ENCODE peak calls at places on chromosomes 11 and 22, in four cellular contexts. K, H, A and C are unnamed samples.

GRCh38 chr11:68255526-68255925 is 16.2 kb downstream of the C11orf24 start:
- DNase-seq in A (no peak), H (no peak), K (no peak), C (no peak)

GRCh38 chr11:35259529-35259928 is 120.6 kb downstream of the CD44 start:
- DNase-seq in H (no peak), A (no peak), K (no peak), C (no peak)

GRCh38 chr11:59285716-59286260 is 72.9 kb upstream of the OR5AN1 start:
- DNase-seq in H (no peak), A (no peak), K (no peak), C (peak; percentile 11)

GRCh38 chr11:129813216-129813791 is 2.3 kb upstream of the TMEM45B start:
- DNase-seq in K (no peak), H (no peak), A (no peak), C (no peak)

GRCh38 chr11:128720522-128720985 is 26.7 kb downstream of the FLI1 start:
- DNase-seq in H (no peak), A (no peak), K (peak; percentile 41), C (no peak)

GRCh38 chr11:118263694-118264567 is at the start of gene MPZL2:
- DNase-seq in K (peak; percentile 35), A (peak; percentile 94), H (no peak), C (peak; percentile 11)

GRCh38 chr11:125429174-125429707 is 66.8 kb downstream of the FEZ1 start:
- DNase-seq in K (peak; percentile 55), A (no peak), H (peak; percentile 38), C (peak; percentile 71)

GRCh38 chr11:126189109-126189929 is 22.1 kb downstream of the RPUSD4 start:
- DNase-seq in H (no peak), A (no peak), K (no peak), C (no peak)

GRCh38 chr22:42419328-42419881 is 12.8 kb downstream of the NFAM1 start:
- DNase-seq in K (no peak), A (no peak), H (no peak), C (no peak)

GRCh38 chr22:22168190-22168940 is 76.2 kb upstream of the VPREB1 start:
- DNase-seq in H (peak; percentile 9), K (peak; percentile 15), A (no peak), C (peak; percentile 21)

GRCh38 chr11:122851366-122852011 is 13.2 kb downstream of the CRTAM start:
- DNase-seq in K (peak; percentile 22), A (no peak), H (no peak), C (no peak)

GRCh38 chr22:44336962-44337657 is 24.4 kb upstream of the SHISAL1 start:
- DNase-seq in A (no peak), H (no peak), K (no peak), C (no peak)

GRCh38 chr22:35835998-35836691 is 118.5 kb downstream of the APOL5 start:
- DNase-seq in K (no peak), H (peak; percentile 83), A (peak; percentile 62), C (peak; percentile 92)

GRCh38 chr22:41557401-41558240 is 3.2 kb upstream of the CSDC2 start:
- DNase-seq in K (peak; percentile 21), A (no peak), H (no peak), C (peak; percentile 89)

GRCh38 chr11:120375076-120375475 is 38.9 kb downstream of the ARHGEF12 start:
- DNase-seq in A (no peak), K (no peak), H (no peak), C (no peak)

GRCh38 chr22:35160268-35160667 is 94.3 kb downstream of the ISX start:
- DNase-seq in H (no peak), A (no peak), K (no peak), C (no peak)

GRCh38 chr11:109150603-109151002 is 271.4 kb upstream of the C11orf87 start:
- DNase-seq in K (no peak), A (no peak), H (no peak), C (no peak)

GRCh38 chr11:77053217-77054013 is 13.4 kb upstream of the CAPN5 start:
- DNase-seq in H (no peak), K (no peak), A (no peak), C (no peak)

GRCh38 chr11:74185695-74186094 is 14.6 kb downstream of the PPME1 start:
- DNase-seq in K (no peak), A (no peak), H (no peak), C (peak; percentile 23)

GRCh38 chr11:129067454-129067853 is 124.7 kb downstream of the ARHGAP32 start:
- DNase-seq in K (no peak), H (no peak), A (no peak), C (no peak)

GRCh38 chr11:100830978-100831732 is 144.1 kb downstream of the ARHGAP42 start:
- DNase-seq in A (no peak), K (no peak), H (peak; percentile 31), C (peak; percentile 69)

GRCh38 chr11:56624661-56625110 is 10.0 kb upstream of the OR5M1 start:
- DNase-seq in K (no peak), A (no peak), H (peak; percentile 2), C (peak; percentile 89)

GRCh38 chr11:73159981-73160777 is 18.1 kb upstream of the FCHSD2 start:
- DNase-seq in K (no peak), H (no peak), A (no peak), C (no peak)

GRCh38 chr22:20015971-20016733 is 471 bp downstream of the ARVCF start:
- DNase-seq in H (no peak), A (no peak), K (peak; percentile 55), C (peak; percentile 38)

GRCh38 chr11:95985174-95985808 is 61.4 kb upstream of the MTMR2 start:
- DNase-seq in A (no peak), H (no peak), K (no peak), C (peak; percentile 66)

GRCh38 chr11:19524171-19524671 is 188.4 kb upstream of the NAV2 start:
- DNase-seq in H (no peak), K (no peak), A (no peak), C (no peak)

GRCh38 chr11:57387284-57388030 is 3.0 kb downstream of the PRG2 start:
- DNase-seq in A (no peak), H (no peak), K (no peak), C (no peak)

GRCh38 chr11:117805048-117805447 is 8.0 kb upstream of the DSCAML1 start:
- DNase-seq in K (no peak), H (no peak), A (no peak), C (peak; percentile 35)

GRCh38 chr11:17384002-17384511 is 4.4 kb downstream of the KCNJ11 start:
- DNase-seq in K (peak; percentile 74), H (peak; percentile 67), A (no peak), C (peak; percentile 85)

GRCh38 chr22:36193171-36193570 is 8.4 kb downstream of the APOL4 start:
- DNase-seq in A (no peak), H (no peak), K (no peak), C (no peak)

GRCh38 chr11:117039897-117040296 is 58.3 kb downstream of the SIK3 start:
- DNase-seq in A (no peak), K (peak; percentile 34), H (no peak), C (peak; percentile 25)

GRCh38 chr22:33438273-33438672 is 380.1 kb upstream of the SYN3 start:
- DNase-seq in H (peak; percentile 52), K (no peak), A (no peak), C (peak; percentile 92)

GRCh38 chr22:29310863-29311339 is 4.5 kb downstream of the GAS2L1 start:
- DNase-seq in K (peak; percentile 62), H (peak; percentile 96), A (peak; percentile 97), C (peak; percentile 99)